ENCODE peak calls at places on chromosomes 3 and 15, in six cellular contexts. M, H, Z, K, P and A are unnamed samples.

GRCh38 chr3:71865727-71866126 is 80.8 kb upstream of the PROK2 start:
- DNase-seq in Z (no peak), P (no peak), H (no peak), M (no peak), K (no peak), A (no peak)

GRCh38 chr15:92502930-92503329 is 109.2 kb downstream of the ST8SIA2 start:
- DNase-seq in H (no peak), K (no peak), P (no peak), M (no peak), Z (no peak), A (no peak)

GRCh38 chr3:139307601-139308146 is 36.1 kb upstream of the MRPS22 start:
- DNase-seq in K (no peak), M (no peak), P (no peak), Z (no peak), H (no peak), A (no peak)

GRCh38 chr3:69201658-69202057 is 79.3 kb upstream of the LMOD3 start:
- DNase-seq in M (no peak), K (no peak), P (no peak), H (peak), Z (no peak), A (peak)

GRCh38 chr3:195356151-195357086 is 85.5 kb upstream of the XXYLT1 start:
- DNase-seq in M (peak), P (no peak), Z (no peak), K (no peak), H (no peak), A (no peak)

GRCh38 chr3:186257866-186258265 is 104.2 kb downstream of the DGKG start:
- DNase-seq in H (no peak), P (no peak), M (no peak), Z (no peak), K (no peak), A (no peak)

GRCh38 chr3:180633722-180634121 is 31.8 kb downstream of the TTC14 start:
- DNase-seq in K (no peak), P (no peak), Z (no peak), M (peak), H (no peak), A (no peak)

GRCh38 chr3:133209871-133210550 is 171.8 kb downstream of the TMEM108 start:
- DNase-seq in P (peak), M (no peak), Z (no peak), K (no peak), H (no peak), A (no peak)

GRCh38 chr3:27632431-27633223 is 89.5 kb downstream of the EOMES start:
- DNase-seq in Z (peak), H (peak), K (peak), M (peak), P (peak), A (peak)

GRCh38 chr15:76199106-76200082 is 111.9 kb downstream of the ETFA start:
- DNase-seq in P (peak), H (no peak), K (no peak), Z (no peak), M (no peak), A (peak)

GRCh38 chr3:148748323-148748722 is 50.6 kb downstream of the AGTR1 start:
- DNase-seq in M (no peak), H (no peak), P (no peak), Z (no peak), K (no peak), A (no peak)

GRCh38 chr3:111359261-111360030 is 182.6 kb upstream of the CD96 start:
- DNase-seq in K (no peak), P (no peak), M (no peak), Z (no peak), H (no peak), A (no peak)

GRCh38 chr15:55627730-55628368 is 39.7 kb upstream of the PYGO1 start:
- DNase-seq in M (peak), Z (no peak), P (peak), K (no peak), H (no peak), A (no peak)